ENCODE peak calls at places on chromosomes 1 and 21, in four cellular contexts. I is Peyer's patch, J is spleen, L is prostate gland. M is an unnamed sample.

GRCh38 chr1:226804907-226805759 is 65.3 kb upstream of the PSEN2 start:
- DNase-seq in I (no peak), J (no peak), L (no peak), M (no peak)

GRCh38 chr1:26268290-26269197 is 11.3 kb upstream of the SH3BGRL3 start:
- DNase-seq in I (no peak), J (no peak), L (no peak), M (no peak)

GRCh38 chr21:28590026-28590425 is 402.7 kb downstream of the LTN1 start:
- DNase-seq in I (no peak), J (no peak), L (no peak), M (no peak)

GRCh38 chr1:205435904-205436573 is 14.2 kb upstream of the LEMD1 start:
- DNase-seq in I (no peak), J (peak), L (no peak), M (peak)

GRCh38 chr1:96808186-96808585 is 86.6 kb downstream of the PTBP2 start:
- DNase-seq in I (no peak), J (no peak), L (no peak), M (no peak)

GRCh38 chr1:237115035-237115434 is 73.1 kb downstream of the RYR2 start:
- DNase-seq in I (no peak), J (no peak), L (no peak), M (peak)

GRCh38 chr21:31894441-31894840 is 21.6 kb downstream of the HUNK start:
- DNase-seq in I (no peak), J (no peak), L (no peak), M (no peak)

GRCh38 chr1:201460783-201461182 is 8.2 kb downstream of the PHLDA3 start:
- DNase-seq in I (no peak), J (peak), L (no peak), M (no peak)

GRCh38 chr1:174743654-174744561 is 255.8 kb upstream of the CACYBP start:
- DNase-seq in I (no peak), J (no peak), L (no peak), M (no peak)

GRCh38 chr1:158112994-158113758 is 67.5 kb upstream of the CD1D start:
- DNase-seq in I (peak), J (peak), L (no peak), M (peak)

GRCh38 chr1:40300651-40301050 is 16.4 kb downstream of the COL9A2 start:
- DNase-seq in I (no peak), J (no peak), L (no peak), M (no peak)

GRCh38 chr1:248740876-248741275 is 14.7 kb downstream of the LYPD8 start:
- DNase-seq in I (no peak), J (no peak), L (no peak), M (no peak)

GRCh38 chr1:29383972-29384371 is 147.7 kb downstream of the PTPRU start:
- DNase-seq in I (peak), J (no peak), L (no peak), M (no peak)

GRCh38 chr1:47711848-47712492 is 274.1 kb downstream of the FOXD2 start:
- DNase-seq in I (no peak), J (no peak), L (no peak), M (no peak)

GRCh38 chr1:47712596-47713299 is 274.9 kb downstream of the FOXD2 start:
- DNase-seq in I (no peak), J (no peak), L (no peak), M (no peak)

GRCh38 chr1:47710075-47711071 is 272.5 kb downstream of the FOXD2 start:
- DNase-seq in I (peak), J (peak), L (peak), M (peak)

GRCh38 chr1:47709302-47710074 is 271.6 kb downstream of the FOXD2 start:
- DNase-seq in I (peak), J (no peak), L (no peak), M (no peak)

DNA sequence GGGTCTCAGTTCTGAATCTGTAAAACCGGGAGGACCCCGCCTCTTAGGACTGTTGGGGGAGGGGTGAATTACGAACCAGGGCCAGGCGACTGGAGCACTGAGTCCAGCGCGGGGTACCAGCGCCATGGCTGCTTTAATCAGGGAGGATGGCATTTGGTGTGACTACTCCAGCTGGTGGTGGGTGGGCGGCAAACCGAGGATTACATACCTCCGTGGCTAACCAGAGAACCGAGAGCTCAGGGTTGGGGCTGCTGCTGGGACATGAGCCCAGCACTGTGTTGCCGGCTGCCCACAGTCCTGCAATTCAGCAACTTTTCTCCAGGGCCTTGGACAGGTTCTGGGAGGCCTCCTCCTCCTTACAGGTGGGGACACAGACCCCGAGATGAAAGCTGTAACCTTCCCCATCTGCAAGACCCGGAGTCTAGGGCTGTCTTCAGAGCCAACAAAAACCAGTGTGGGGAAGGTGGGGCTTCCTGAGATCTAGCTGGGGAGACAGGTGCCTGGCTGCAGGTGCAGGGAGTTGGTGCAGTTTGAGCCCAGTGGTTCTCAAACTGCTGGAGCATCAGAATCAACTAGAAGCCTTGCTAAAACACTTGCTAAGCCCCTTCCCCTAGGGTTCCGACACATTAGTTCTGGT is 273.5 kb downstream of the FOXD2 start:
- DNase-seq in I (no peak), J (no peak), L (no peak), M (no peak)
- TF ChIP-seq POLR2A in I (no peak), J (no peak), L (no peak), M (no peak)

GRCh38 chr1:39003787-39004186 is 12.7 kb downstream of the AKIRIN1 start:
- DNase-seq in I (no peak), J (no peak), L (no peak), M (no peak)

GRCh38 chr1:39001516-39002389 is 10.7 kb downstream of the AKIRIN1 start:
- DNase-seq in I (no peak), J (no peak), L (no peak), M (no peak)

GRCh38 chr1:39006287-39006686 is 15.2 kb downstream of the AKIRIN1 start:
- DNase-seq in I (no peak), J (no peak), L (no peak), M (no peak)

GRCh38 chr1:39006726-39007645 is 15.9 kb downstream of the AKIRIN1 start:
- DNase-seq in I (no peak), J (no peak), L (no peak), M (no peak)

DNA sequence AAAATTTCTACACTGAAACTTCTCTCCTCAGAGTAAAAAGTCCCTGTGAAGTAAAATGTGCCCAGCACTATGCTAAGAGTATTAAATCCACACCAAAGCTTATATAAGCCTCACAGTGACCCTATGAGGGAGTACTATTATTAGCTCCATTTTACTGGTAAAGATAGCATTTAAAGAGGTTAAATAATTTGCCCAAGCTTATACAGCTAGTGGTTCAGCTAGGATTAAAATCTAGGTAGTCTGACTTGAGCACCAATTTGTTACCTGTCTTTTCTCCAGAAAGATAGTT is 12.3 kb downstream of the AKIRIN1 start:
- DNase-seq in I (no peak), J (no peak), L (no peak), M (no peak)
- H3K27ac ChIP-seq in I (no peak), J (no peak), L (no peak), M (no peak)

GRCh38 chr1:91502138-91502881 is 1.7 kb downstream of the CDC7 start:
- DNase-seq in I (no peak), J (no peak), L (no peak), M (no peak)
- TF ChIP-seq POLR2A in I (no peak), J (no peak), L (no peak), M (no peak)

GRCh38 chr1:182484067-182484466 is 34.1 kb downstream of the RGSL1 start:
- DNase-seq in I (no peak), J (no peak), L (no peak), M (no peak)
- H3K27ac ChIP-seq in I (no peak), J (no peak), L (no peak), M (no peak)

DNA sequence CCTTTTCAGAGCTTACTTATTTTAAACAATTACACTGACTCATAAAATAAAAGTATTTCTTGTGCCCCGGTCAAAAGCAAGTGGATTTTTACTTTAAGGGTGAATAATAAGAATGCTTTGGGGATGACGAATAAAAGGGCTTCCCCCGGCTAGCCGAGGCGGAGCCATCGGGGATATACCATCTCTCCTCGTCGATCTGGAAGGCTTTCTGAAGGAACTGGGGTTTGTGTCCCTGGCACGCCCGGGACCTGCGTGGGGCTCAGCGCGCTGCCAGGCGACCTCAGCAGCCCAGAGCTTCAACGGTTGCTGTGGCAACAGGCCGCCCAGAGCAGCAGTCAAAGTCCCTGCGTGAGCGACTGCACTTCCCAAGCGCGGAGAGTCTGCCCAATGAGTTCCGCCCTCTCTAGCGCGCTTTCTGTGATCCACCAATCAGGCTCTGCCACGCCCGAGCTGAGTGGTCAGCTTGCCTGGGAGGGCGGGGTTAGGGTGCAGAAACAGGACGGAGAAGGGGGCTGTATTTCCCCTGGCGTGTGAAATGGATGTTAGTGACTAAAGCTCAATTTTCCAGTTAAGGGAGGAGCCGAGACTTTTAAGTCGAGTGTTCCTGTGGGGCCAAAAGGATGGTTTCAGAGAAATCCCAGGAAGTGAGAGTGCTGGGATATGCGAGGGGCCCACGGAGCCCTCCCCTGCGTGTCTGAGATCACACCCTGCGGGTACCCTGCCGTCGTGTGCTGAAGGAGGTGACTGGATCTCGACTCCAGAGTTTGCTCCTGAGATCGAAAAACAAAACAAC is 33.0 kb upstream of the MGST3 start:
- DNase-seq in I (peak), J (peak), L (peak), M (peak)
- TF ChIP-seq POLR2A in I (peak), J (no peak), L (no peak), M (no peak)

M was measured in testis.